ENCODE peak calls at places on chromosomes 1 and 21, in nine cellular contexts. J is PC-3, X is pancreas, R is fibroblast of lung, S is AG04450, B is fibroblast of the aortic adventitia, D is AG09309, O is Peyer's patch, Q is mucosa of descending colon. K is an unnamed sample.

GRCh38 chr1:201921952-201922558 is 24.3 kb downstream of the LMOD1 start:
- DNase-seq in J (no peak), X (no peak), R (no peak), S (no peak), B (no peak), D (no peak), O (no peak), Q (no peak), K (no peak)

GRCh38 chr1:87331319-87332269 is 2.9 kb downstream of the LMO4 start:
- DNase-seq in J (peak), X (peak), R (peak), S (peak), B (peak), D (no peak), O (peak), Q (peak), K (peak)

GRCh38 chr1:13624526-13624925 is 40.9 kb downstream of the PDPN start:
- DNase-seq in J (no peak), X (no peak), R (no peak), S (no peak), B (no peak), D (no peak), O (no peak), Q (no peak), K (no peak)

GRCh38 chr1:237938553-237938952 is 47.8 kb upstream of the ZP4 start:
- DNase-seq in J (peak), X (no peak), R (no peak), S (no peak), B (no peak), D (no peak), O (no peak), Q (no peak), K (no peak)

GRCh38 chr21:28592205-28592845 is 400.4 kb downstream of the LTN1 start:
- DNase-seq in J (no peak), X (no peak), R (no peak), S (no peak), B (no peak), D (no peak), O (no peak), Q (no peak), K (no peak)

GRCh38 chr1:214331827-214332423 is 51.0 kb downstream of the SMYD2 start:
- DNase-seq in J (peak), X (no peak), R (peak), S (no peak), B (peak), D (no peak), O (peak), Q (no peak), K (peak)

GRCh38 chr1:10555635-10556429 is 81.1 kb downstream of the PEX14 start:
- DNase-seq in J (no peak), X (no peak), R (no peak), S (no peak), B (no peak), D (no peak), O (no peak), Q (no peak), K (no peak)

GRCh38 chr1:117959364-117959763 is 29.8 kb downstream of the WDR3 start:
- DNase-seq in J (peak), X (no peak), R (peak), S (no peak), B (peak), D (no peak), O (no peak), Q (no peak), K (peak)

GRCh38 chr1:33255347-33256311 is 663 bp upstream of the ZNF362 start:
- DNase-seq in J (peak), X (peak), R (peak), S (no peak), B (peak), D (no peak), O (peak), Q (peak), K (no peak)

GRCh38 chr1:184163674-184164470 is 112.3 kb downstream of the TSEN15 start:
- DNase-seq in J (peak), X (no peak), R (peak), S (peak), B (peak), D (no peak), O (no peak), Q (no peak), K (no peak)

GRCh38 chr1:41742219-41742618 is 176.5 kb downstream of the HIVEP3 start:
- DNase-seq in J (peak), X (no peak), R (peak), S (peak), B (peak), D (peak), O (no peak), Q (no peak), K (peak)

GRCh38 chr1:95321516-95321915 is 87.5 kb downstream of the RWDD3 start:
- DNase-seq in J (no peak), X (no peak), R (no peak), S (no peak), B (no peak), D (no peak), O (no peak), Q (no peak), K (no peak)

GRCh38 chr1:216422821-216423529 is at the start of gene USH2A:
- DNase-seq in J (no peak), X (no peak), R (peak), S (no peak), B (no peak), D (no peak), O (no peak), Q (no peak), K (no peak)

GRCh38 chr21:16137106-16137505 is 407.3 kb downstream of the USP25 start:
- DNase-seq in J (no peak), X (no peak), R (peak), S (no peak), B (peak), D (no peak), O (no peak), Q (no peak), K (no peak)

GRCh38 chr1:183689770-183690204 is 36.7 kb upstream of the APOBEC4 start:
- DNase-seq in J (no peak), X (no peak), R (no peak), S (no peak), B (no peak), D (no peak), O (no peak), Q (no peak), K (no peak)

GRCh38 chr1:227896710-227897655 is 50.7 kb downstream of the WNT9A start:
- DNase-seq in J (no peak), X (peak), R (no peak), S (no peak), B (no peak), D (no peak), O (peak), Q (peak), K (no peak)

GRCh38 chr1:201614262-201615015 is 75.5 kb downstream of the NAV1 start:
- DNase-seq in J (no peak), X (no peak), R (no peak), S (no peak), B (no peak), D (no peak), O (no peak), Q (no peak), K (peak)

GRCh38 chr1:101025283-101025679 is 303 bp downstream of the DPH5 start:
- DNase-seq in J (no peak), X (no peak), R (peak), S (no peak), B (no peak), D (no peak), O (peak), Q (no peak), K (no peak)

GRCh38 chr1:213984387-213985180 is 3.2 kb upstream of the PROX1 start:
- DNase-seq in J (no peak), X (no peak), R (no peak), S (no peak), B (no peak), D (no peak), O (no peak), Q (no peak), K (no peak)

GRCh38 chr21:43317254-43317748 is 109.6 kb downstream of the SIK1 start:
- DNase-seq in J (no peak), X (no peak), R (no peak), S (no peak), B (no peak), D (no peak), O (no peak), Q (peak), K (no peak)

GRCh38 chr21:43313939-43314405 is 113.0 kb downstream of the SIK1 start:
- DNase-seq in J (no peak), X (no peak), R (no peak), S (no peak), B (no peak), D (no peak), O (no peak), Q (peak), K (no peak)

GRCh38 chr21:43313221-43313938 is 113.6 kb downstream of the SIK1 start:
- DNase-seq in J (no peak), X (no peak), R (no peak), S (no peak), B (no peak), D (no peak), O (no peak), Q (peak), K (no peak)

GRCh38 chr21:43316156-43316845 is 110.6 kb downstream of the SIK1 start:
- DNase-seq in J (no peak), X (no peak), R (no peak), S (no peak), B (no peak), D (no peak), O (no peak), Q (peak), K (no peak)

DNA sequence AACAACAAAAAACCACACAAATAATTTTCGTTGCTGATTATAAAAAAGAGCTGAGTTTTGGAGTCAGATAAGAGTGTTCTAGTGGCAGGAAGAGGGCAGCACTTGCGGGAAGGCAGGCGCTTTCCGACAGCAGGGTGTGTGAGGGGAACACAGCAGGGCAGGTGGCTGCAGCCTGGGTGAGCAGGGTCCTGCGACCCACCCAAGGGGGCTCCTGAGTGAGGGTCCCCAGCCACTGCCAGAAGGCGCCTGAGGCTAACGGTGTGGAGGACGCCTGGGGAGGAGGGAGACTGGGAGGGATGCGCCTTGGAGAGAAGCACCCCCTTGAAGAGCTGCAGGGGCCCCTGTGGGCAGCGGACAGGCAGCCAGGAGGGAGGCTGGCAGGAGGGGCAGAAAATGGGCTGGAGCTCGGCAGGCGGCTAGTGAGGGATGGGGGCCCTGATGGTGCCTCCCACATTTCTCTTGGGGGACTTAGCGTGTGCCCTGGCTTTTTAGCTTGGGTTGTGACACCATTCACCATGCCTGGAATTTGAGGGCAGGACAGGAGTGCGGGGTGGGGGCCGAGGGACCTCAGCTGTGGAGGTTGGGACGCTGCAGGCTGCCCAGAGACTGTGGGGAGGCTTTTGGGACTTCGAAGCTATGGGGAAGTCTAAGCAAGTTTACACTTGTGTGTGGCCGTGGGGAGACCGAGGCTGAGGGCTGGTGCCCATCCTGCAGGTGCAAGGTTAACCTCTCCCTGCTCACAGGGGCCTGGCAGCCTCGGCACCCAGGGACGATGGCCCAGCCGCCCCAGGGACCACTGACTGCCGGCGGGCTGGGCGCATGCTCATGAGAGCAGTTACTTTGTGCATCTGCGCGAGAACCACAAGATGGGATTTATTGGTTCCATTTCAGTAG is 111.4 kb downstream of the SIK1 start:
- DNase-seq in J (no peak), X (no peak), R (no peak), S (no peak), B (no peak), D (no peak), O (no peak), Q (peak), K (peak)
- TF ChIP-seq CTCF in J (peak), X (no peak), R (no peak), S (peak), B (peak), D (peak), O (no peak), Q (no peak), K (peak)

DNA sequence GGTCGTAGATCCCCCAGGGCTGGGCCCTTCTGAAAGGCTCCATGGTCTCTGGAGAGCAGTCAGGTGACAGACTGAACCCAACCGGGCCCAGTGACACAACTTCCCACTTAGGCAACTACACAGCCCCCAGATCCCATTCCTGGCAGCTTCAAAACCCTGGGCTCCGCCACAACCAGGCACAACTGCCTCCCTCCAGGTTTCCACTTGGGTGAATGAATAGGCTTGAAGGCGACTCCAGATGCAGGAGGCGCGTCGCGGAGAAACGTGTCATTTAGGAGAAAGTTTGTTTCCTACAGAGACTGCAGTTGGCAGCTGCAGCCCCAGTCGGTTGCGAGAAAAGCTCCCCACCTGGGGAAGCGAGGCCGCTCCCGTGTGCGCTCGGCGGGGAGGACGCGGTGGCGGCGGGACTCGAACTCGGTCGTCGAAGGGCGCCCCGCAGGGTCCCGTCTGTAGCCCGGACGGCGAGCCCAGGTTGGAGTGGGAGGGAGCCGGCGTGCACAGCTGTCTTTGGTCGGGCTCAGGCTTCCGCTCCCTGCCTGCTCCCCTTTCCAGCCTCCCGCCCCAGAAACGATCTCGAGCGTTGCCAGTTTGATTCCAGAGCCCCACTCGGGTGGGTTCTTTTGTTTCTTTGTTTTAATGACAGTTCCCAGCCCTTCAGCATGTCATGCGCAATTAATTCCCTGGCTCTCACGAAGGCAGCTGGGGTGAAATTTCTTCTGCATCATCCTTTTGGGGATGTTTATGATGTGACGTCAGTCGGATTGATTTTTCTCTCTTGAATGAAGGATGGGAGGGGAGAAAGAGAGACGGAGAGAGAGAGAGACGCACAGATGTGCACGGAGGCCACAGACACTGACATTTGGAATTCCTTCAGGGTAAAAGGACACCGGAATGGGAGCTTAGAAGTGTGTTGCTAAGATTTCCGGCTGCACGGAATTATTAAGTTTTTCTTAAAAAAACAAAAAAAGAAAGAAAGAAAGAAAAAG is 862 bp upstream of the SGIP1 start:
- DNase-seq in J (no peak), X (no peak), R (peak), S (peak), B (peak), D (peak), O (no peak), Q (peak), K (peak)
- H3K4me3 ChIP-seq in J (no peak), X (peak), R (peak), S (peak), B (peak), D (peak), O (peak), Q (no peak), K (peak)

GRCh38 chr1:89821322-89822108 is 683 bp downstream of the LRRC8D start:
- DNase-seq in J (peak), X (peak), R (peak), S (no peak), B (no peak), D (no peak), O (peak), Q (peak), K (peak)
- TF ChIP-seq CTCF in J (no peak), X (no peak), R (no peak), S (no peak), B (peak), D (no peak), O (no peak), Q (no peak), K (no peak)

DNA sequence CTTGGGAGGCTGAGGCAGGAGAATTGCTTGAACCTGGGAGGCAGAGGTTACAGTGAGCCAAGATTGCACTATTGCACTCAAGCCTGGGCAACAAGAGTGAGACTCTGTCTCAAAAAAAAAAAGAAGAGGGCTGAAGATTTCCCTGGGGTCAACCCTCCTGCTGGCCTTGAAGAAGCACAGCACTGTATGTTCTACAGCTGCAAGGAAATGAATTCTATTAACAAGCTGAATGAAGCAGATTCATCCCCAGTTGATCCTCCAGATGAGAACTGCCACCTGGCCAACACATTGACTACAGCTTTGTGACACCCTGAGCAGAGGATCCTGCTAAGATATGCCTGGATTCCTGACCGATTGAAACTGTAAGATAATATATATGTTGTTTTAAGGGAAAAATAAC is 129.5 kb downstream of the ADSS2 start:
- DNase-seq in J (no peak), X (no peak), R (no peak), S (no peak), B (no peak), D (no peak), O (no peak), Q (no peak), K (no peak)
- H3K4me3 ChIP-seq in J (peak), X (no peak), R (no peak), S (no peak), B (no peak), D (no peak), O (no peak), Q (no peak), K (no peak)

GRCh38 chr1:8003431-8004112 is 22.5 kb downstream of the ERRFI1 start:
- DNase-seq in J (peak), X (no peak), R (no peak), S (no peak), B (no peak), D (no peak), O (no peak), Q (no peak), K (peak)

GRCh38 chr1:8002329-8003320 is 23.5 kb downstream of the ERRFI1 start:
- DNase-seq in J (no peak), X (no peak), R (peak), S (no peak), B (no peak), D (no peak), O (no peak), Q (no peak), K (peak)

GRCh38 chr1:8006037-8006963 is 19.8 kb downstream of the ERRFI1 start:
- DNase-seq in J (peak), X (no peak), R (peak), S (no peak), B (no peak), D (no peak), O (no peak), Q (no peak), K (peak)

GRCh38 chr1:8004113-8004802 is 21.9 kb downstream of the ERRFI1 start:
- DNase-seq in J (no peak), X (no peak), R (peak), S (no peak), B (no peak), D (no peak), O (no peak), Q (no peak), K (no peak)

GRCh38 chr1:8004803-8005573 is 21.1 kb downstream of the ERRFI1 start:
- DNase-seq in J (peak), X (no peak), R (peak), S (peak), B (peak), D (peak), O (peak), Q (peak), K (peak)
- TF ChIP-seq CTCF in J (no peak), X (no peak), R (no peak), S (no peak), B (no peak), D (no peak), O (no peak), Q (no peak), K (no peak)

DNA sequence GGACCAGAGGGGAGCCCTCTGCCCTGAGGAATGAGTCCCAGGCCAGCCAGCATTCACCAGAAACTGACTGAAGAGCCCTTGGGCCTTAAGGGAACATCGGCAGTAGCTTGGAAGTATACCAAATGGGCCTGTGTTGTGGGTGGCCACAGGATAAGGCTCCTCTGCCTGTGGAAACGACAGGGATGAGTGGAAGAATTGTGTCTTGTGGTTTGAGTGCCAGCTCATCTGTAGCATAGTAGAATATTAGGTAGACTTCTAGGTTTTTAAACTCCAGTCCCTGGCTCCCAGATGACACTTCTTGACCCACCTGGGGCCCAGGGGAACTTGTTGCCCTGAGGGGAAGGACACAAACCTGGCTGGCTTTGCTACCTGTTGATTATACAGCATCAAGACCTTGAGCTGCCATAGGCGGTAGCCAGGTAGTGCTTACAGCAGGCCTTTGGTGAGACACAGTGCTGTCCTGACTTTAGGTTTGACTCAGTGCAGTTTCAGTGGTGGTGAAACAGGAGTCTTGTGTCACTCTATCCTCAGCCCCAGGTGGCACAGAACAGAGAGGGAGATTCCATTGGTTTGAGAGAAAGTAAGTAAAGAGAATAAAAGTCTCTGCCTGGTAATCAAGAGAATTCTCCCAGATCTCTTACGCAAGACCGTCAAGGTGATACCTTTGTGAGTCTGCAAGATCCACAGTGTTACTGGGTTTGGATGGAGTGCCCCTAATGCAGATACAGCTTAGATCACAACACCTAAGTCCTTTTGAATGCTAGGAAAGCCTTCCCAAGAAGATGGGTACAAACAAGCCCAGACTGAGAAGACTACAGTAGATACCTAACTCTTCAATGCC is 50.2 kb downstream of the RABGAP1L start:
- DNase-seq in J (no peak), X (no peak), R (no peak), S (no peak), B (no peak), D (no peak), O (no peak), Q (no peak), K (no peak)
- H3K4me3 ChIP-seq in J (no peak), X (no peak), R (no peak), S (no peak), B (no peak), D (no peak), O (no peak), Q (no peak), K (no peak)

DNA sequence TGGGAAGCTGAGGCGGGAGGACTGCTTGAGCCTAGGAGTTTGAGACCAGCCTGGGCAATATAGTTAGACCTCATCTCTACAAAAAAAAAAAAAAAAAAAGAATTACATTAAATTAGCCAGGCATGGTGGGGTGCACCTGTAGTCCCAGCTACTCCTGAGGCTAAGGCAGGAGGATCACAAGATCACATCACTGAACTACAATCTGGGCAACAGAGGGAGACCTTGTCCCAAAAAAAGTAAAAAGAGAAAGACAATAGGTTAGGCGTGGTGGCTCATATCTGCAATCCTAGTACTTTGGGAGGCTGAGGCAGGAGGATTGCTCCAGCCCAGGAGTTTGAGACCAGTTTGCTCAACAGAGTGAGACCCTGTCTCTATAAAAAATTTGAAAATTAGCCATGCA is 130.3 kb downstream of the TIAM1 start:
- DNase-seq in J (peak), X (no peak), R (no peak), S (no peak), B (peak), D (no peak), O (no peak), Q (no peak), K (no peak)
- TF ChIP-seq CTCF in J (no peak), X (no peak), R (no peak), S (peak), B (no peak), D (peak), O (no peak), Q (no peak), K (no peak)